ENCODE peak calls at places on chromosomes 13 and 19, in four cellular contexts. One of them, this sample, is unnamed.

GRCh38 chr19:15780595-15781418 is 6.7 kb upstream of the OR10H5 start:
- DNase-seq in endodermal cell: no peak
- DNase-seq in COR-L47: no peak
- DNase-seq in HT1080: no peak
- DNase-seq in this sample: no peak

GRCh38 chr19:51341066-51341465 is 873 bp downstream of the VSIG10L start:
- DNase-seq in endodermal cell: peak; percentile 45
- DNase-seq in COR-L47: no peak
- DNase-seq in HT1080: no peak
- DNase-seq in this sample: no peak

GRCh38 chr19:3360494-3361383 is 5.6 kb upstream of the NFIC start:
- DNase-seq in endodermal cell: peak; percentile 63
- DNase-seq in HT1080: no peak
- DNase-seq in COR-L47: peak; percentile 55
- DNase-seq in this sample: peak; percentile 69

GRCh38 chr19:38635483-38636399 is 11.7 kb upstream of the ACTN4 start:
- DNase-seq in endodermal cell: peak; percentile 70
- DNase-seq in COR-L47: no peak
- DNase-seq in HT1080: no peak
- DNase-seq in this sample: no peak

GRCh38 chr13:73096173-73097117 is 37.6 kb downstream of the KLF5 start:
- DNase-seq in HT1080: peak; percentile 43
- DNase-seq in COR-L47: no peak
- DNase-seq in endodermal cell: no peak
- DNase-seq in this sample: no peak

GRCh38 chr13:98869408-98870090 is 108.3 kb downstream of the DOCK9 start:
- DNase-seq in HT1080: peak; percentile 52
- DNase-seq in endodermal cell: no peak
- DNase-seq in COR-L47: no peak
- DNase-seq in this sample: no peak

GRCh38 chr19:18141031-18141430 is 11.9 kb upstream of the PIK3R2 start:
- DNase-seq in COR-L47: no peak
- DNase-seq in endodermal cell: no peak
- DNase-seq in HT1080: no peak
- DNase-seq in this sample: no peak

GRCh38 chr13:31731923-31732322 is 7.4 kb upstream of the RXFP2 start:
- DNase-seq in COR-L47: no peak
- DNase-seq in endodermal cell: no peak
- DNase-seq in HT1080: peak; percentile 54
- DNase-seq in this sample: no peak

GRCh38 chr13:27024781-27025492 is 146.7 kb downstream of the USP12 start:
- DNase-seq in COR-L47: no peak
- DNase-seq in endodermal cell: no peak
- DNase-seq in HT1080: no peak
- DNase-seq in this sample: no peak

GRCh38 chr19:16627194-16627927 is 643 bp downstream of the MED26 start:
- DNase-seq in HT1080: no peak
- DNase-seq in COR-L47: no peak
- DNase-seq in endodermal cell: peak; percentile 56
- DNase-seq in this sample: peak; percentile 28

GRCh38 chr13:45301263-45301662 is 39.7 kb downstream of the TPT1 start:
- DNase-seq in HT1080: no peak
- DNase-seq in endodermal cell: no peak
- DNase-seq in COR-L47: no peak
- DNase-seq in this sample: no peak

GRCh38 chr13:108575430-108575829 is 54.0 kb upstream of the MYO16 start:
- DNase-seq in COR-L47: no peak
- DNase-seq in HT1080: no peak
- DNase-seq in endodermal cell: no peak
- DNase-seq in this sample: no peak

GRCh38 chr13:44516771-44517170 is 59.4 kb downstream of the TSC22D1 start:
- DNase-seq in endodermal cell: peak; percentile 64
- DNase-seq in HT1080: no peak
- DNase-seq in COR-L47: no peak
- DNase-seq in this sample: peak; percentile 19

GRCh38 chr19:14413765-14414171 is 5.4 kb downstream of the DDX39A start:
- DNase-seq in HT1080: no peak
- DNase-seq in endodermal cell: no peak
- DNase-seq in COR-L47: no peak
- DNase-seq in this sample: no peak

GRCh38 chr13:79440958-79441553 is 35.0 kb upstream of the RBM26 start:
- DNase-seq in HT1080: no peak
- DNase-seq in COR-L47: no peak
- DNase-seq in endodermal cell: no peak
- DNase-seq in this sample: no peak

GRCh38 chr19:58054792-58055482 is 4.1 kb upstream of the ZNF135 start:
- DNase-seq in HT1080: no peak
- DNase-seq in COR-L47: peak; percentile 5
- DNase-seq in endodermal cell: peak; percentile 66
- DNase-seq in this sample: peak; percentile 18

GRCh38 chr13:48977973-48978372 is 2.3 kb downstream of the FNDC3A start:
- DNase-seq in endodermal cell: no peak
- DNase-seq in COR-L47: no peak
- DNase-seq in HT1080: no peak
- DNase-seq in this sample: no peak

GRCh38 chr13:83211301-83211700 is 671.0 kb downstream of the SLITRK1 start:
- DNase-seq in endodermal cell: no peak
- DNase-seq in HT1080: no peak
- DNase-seq in COR-L47: no peak
- DNase-seq in this sample: no peak

GRCh38 chr13:48181482-48182145 is 51.4 kb upstream of the ITM2B start:
- DNase-seq in COR-L47: no peak
- DNase-seq in endodermal cell: no peak
- DNase-seq in HT1080: no peak
- DNase-seq in this sample: no peak

GRCh38 chr13:38566526-38566925 is 120.4 kb upstream of the FREM2 start:
- DNase-seq in COR-L47: peak; percentile 88
- DNase-seq in endodermal cell: no peak
- DNase-seq in HT1080: no peak
- DNase-seq in this sample: peak; percentile 82

GRCh38 chr19:8145969-8146368 is 3.4 kb downstream of the FBN3 start:
- DNase-seq in COR-L47: no peak
- DNase-seq in endodermal cell: peak; percentile 87
- DNase-seq in HT1080: no peak
- DNase-seq in this sample: peak; percentile 45

GRCh38 chr13:21359855-21360254 is 99.2 kb downstream of the ZDHHC20 start:
- DNase-seq in endodermal cell: no peak
- DNase-seq in HT1080: no peak
- DNase-seq in COR-L47: no peak
- DNase-seq in this sample: no peak

GRCh38 chr13:30743319-30744055 is 8.1 kb downstream of the ALOX5AP start:
- DNase-seq in endodermal cell: no peak
- DNase-seq in COR-L47: no peak
- DNase-seq in HT1080: peak; percentile 98
- DNase-seq in this sample: no peak

GRCh38 chr19:10424011-10424637 is 3.8 kb downstream of the PDE4A start:
- DNase-seq in HT1080: peak; percentile 90
- DNase-seq in endodermal cell: peak; percentile 96
- DNase-seq in COR-L47: peak; percentile 58
- DNase-seq in this sample: peak; percentile 84

GRCh38 chr13:28805193-28805819 is 14.8 kb upstream of the MTUS2 start:
- DNase-seq in HT1080: peak; percentile 23
- DNase-seq in endodermal cell: peak; percentile 89
- DNase-seq in COR-L47: peak; percentile 28
- DNase-seq in this sample: peak; percentile 5

GRCh38 chr19:31331536-31331935 is 17.7 kb downstream of the TSHZ3 start:
- DNase-seq in endodermal cell: no peak
- DNase-seq in HT1080: no peak
- DNase-seq in COR-L47: no peak
- DNase-seq in this sample: no peak

GRCh38 chr13:43058318-43058674 is 34.9 kb downstream of the DNAJC15 start:
- DNase-seq in endodermal cell: peak; percentile 65
- DNase-seq in HT1080: peak; percentile 94
- DNase-seq in COR-L47: peak; percentile 91
- DNase-seq in this sample: peak; percentile 95

GRCh38 chr13:42720116-42720857 is 61.1 kb upstream of the FAM216B start:
- DNase-seq in HT1080: peak; percentile 93
- DNase-seq in endodermal cell: no peak
- DNase-seq in COR-L47: no peak
- DNase-seq in this sample: peak; percentile 80